ENCODE peak calls at places on chromosomes 16 and 17, in four cellular contexts. One of them, this sample, is unnamed. For H3K9me3, the result is how much of the 10 kb centered on the place peaks cover.

GRCh38 chr17:80593171-80593570 is 48.5 kb downstream of the RPTOR start:
- DNase-seq in effector memory CD4-positive, alpha-beta T cell: no peak
- DNase-seq in fibroblast of lung: no peak
- DNase-seq in left ventricle myocardium inferior: no peak
- DNase-seq in this sample: no peak

GRCh38 chr16:2432286-2432685 is 3.0 kb downstream of the CCNF start:
- DNase-seq in effector memory CD4-positive, alpha-beta T cell: no peak
- DNase-seq in fibroblast of lung: no peak
- DNase-seq in left ventricle myocardium inferior: no peak
- DNase-seq in this sample: no peak

GRCh38 chr17:75810216-75810615 is 25.6 kb downstream of the UNK start:
- DNase-seq in effector memory CD4-positive, alpha-beta T cell: no peak
- DNase-seq in fibroblast of lung: no peak
- DNase-seq in left ventricle myocardium inferior: no peak
- DNase-seq in this sample: no peak

GRCh38 chr17:12288007-12288406 is 267.3 kb downstream of the MAP2K4 start:
- DNase-seq in effector memory CD4-positive, alpha-beta T cell: no peak
- DNase-seq in fibroblast of lung: no peak
- DNase-seq in left ventricle myocardium inferior: no peak
- DNase-seq in this sample: no peak

GRCh38 chr16:3835089-3835602 is 45.4 kb downstream of the CREBBP start:
- DNase-seq in effector memory CD4-positive, alpha-beta T cell: no peak
- DNase-seq in fibroblast of lung: no peak
- DNase-seq in left ventricle myocardium inferior: no peak
- DNase-seq in this sample: no peak

GRCh38 chr17:1716076-1716911 is 6.1 kb upstream of the TLCD2 start:
- DNase-seq in effector memory CD4-positive, alpha-beta T cell: peak
- DNase-seq in fibroblast of lung: peak
- DNase-seq in left ventricle myocardium inferior: peak
- DNase-seq in this sample: peak

GRCh38 chr17:40356906-40357861 is 7.4 kb downstream of the GJD3 start:
- DNase-seq in effector memory CD4-positive, alpha-beta T cell: no peak
- DNase-seq in fibroblast of lung: no peak
- DNase-seq in left ventricle myocardium inferior: no peak
- DNase-seq in this sample: no peak

GRCh38 chr16:1773703-1774455 is 945 bp upstream of the MRPS34 start:
- DNase-seq in effector memory CD4-positive, alpha-beta T cell: no peak
- DNase-seq in fibroblast of lung: peak
- DNase-seq in left ventricle myocardium inferior: no peak
- DNase-seq in this sample: no peak

GRCh38 chr16:48082516-48082915 is 73.3 kb downstream of the ABCC12 start:
- DNase-seq in effector memory CD4-positive, alpha-beta T cell: no peak
- DNase-seq in fibroblast of lung: peak
- DNase-seq in left ventricle myocardium inferior: peak
- DNase-seq in this sample: no peak

GRCh38 chr17:17840751-17841591 is 4.2 kb upstream of the SREBF1 start:
- DNase-seq in effector memory CD4-positive, alpha-beta T cell: no peak
- DNase-seq in fibroblast of lung: peak
- DNase-seq in left ventricle myocardium inferior: no peak
- DNase-seq in this sample: no peak

GRCh38 chr17:77594416-77595209 is 363.9 kb upstream of the TNRC6C start:
- DNase-seq in effector memory CD4-positive, alpha-beta T cell: no peak
- DNase-seq in fibroblast of lung: no peak
- DNase-seq in left ventricle myocardium inferior: no peak
- DNase-seq in this sample: no peak

DNA sequence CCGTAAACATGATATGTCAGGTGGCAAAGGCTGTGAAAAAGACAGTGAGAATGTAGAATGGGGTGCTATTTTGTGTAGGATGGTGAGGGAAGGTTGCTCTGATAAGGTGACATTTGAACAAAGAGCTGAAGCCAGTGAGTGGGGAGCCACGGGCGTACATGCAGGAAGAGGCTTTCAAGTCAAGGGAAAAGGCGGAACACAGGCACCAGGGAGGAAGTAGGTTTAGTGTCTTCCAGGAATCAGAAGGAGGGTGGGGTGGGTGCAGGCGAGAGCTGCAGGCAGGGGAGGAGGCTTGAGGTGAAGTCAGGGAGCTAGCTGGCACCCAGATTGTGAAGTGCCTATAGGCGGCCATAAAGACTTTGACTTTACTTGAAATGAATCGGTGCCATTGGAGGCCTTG is 14.1 kb downstream of the ZFP90 start:
- DNase-seq in effector memory CD4-positive, alpha-beta T cell: no peak
- DNase-seq in fibroblast of lung: no peak
- DNase-seq in left ventricle myocardium inferior: no peak
- DNase-seq in this sample: no peak
- H3K9me3 ChIP-seq in effector memory CD4-positive, alpha-beta T cell: half or more
- H3K9me3 ChIP-seq in fibroblast of lung: under half
- H3K9me3 ChIP-seq in left ventricle myocardium inferior: half or more
- H3K9me3 ChIP-seq in this sample: under half

GRCh38 chr17:26807024-26807423 is 486.9 kb upstream of the WSB1 start:
- DNase-seq in effector memory CD4-positive, alpha-beta T cell: no peak
- DNase-seq in fibroblast of lung: no peak
- DNase-seq in left ventricle myocardium inferior: no peak
- DNase-seq in this sample: no peak

GRCh38 chr17:26809033-26809432 is 484.9 kb upstream of the WSB1 start:
- DNase-seq in effector memory CD4-positive, alpha-beta T cell: no peak
- DNase-seq in fibroblast of lung: peak
- DNase-seq in left ventricle myocardium inferior: no peak
- DNase-seq in this sample: no peak
- H3K9me3 ChIP-seq in effector memory CD4-positive, alpha-beta T cell: under half
- H3K9me3 ChIP-seq in fibroblast of lung: under half
- H3K9me3 ChIP-seq in left ventricle myocardium inferior: half or more
- H3K9me3 ChIP-seq in this sample: under half

DNA sequence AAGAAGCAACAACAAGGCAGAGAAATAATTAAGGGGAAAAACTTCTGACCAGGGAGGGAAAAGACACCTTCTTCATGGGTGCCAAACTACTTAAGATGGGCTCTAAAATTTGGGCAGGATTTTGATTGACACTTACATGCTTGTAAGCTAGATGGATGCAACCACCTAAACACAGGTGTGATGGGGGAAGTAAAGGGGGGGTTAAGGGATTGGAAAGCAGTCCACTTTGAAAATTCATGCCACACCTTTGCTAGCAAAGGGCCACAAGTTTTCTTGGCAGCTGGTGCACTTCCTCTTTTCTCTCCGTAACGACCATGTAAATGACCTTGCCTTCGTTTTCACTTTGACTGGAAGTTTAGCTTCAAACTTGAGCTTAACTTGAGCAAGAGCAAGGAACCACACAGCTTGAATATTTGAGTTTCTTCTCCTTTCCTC is 14.3 kb upstream of the PRKAR1A start:
- DNase-seq in effector memory CD4-positive, alpha-beta T cell: no peak
- DNase-seq in fibroblast of lung: no peak
- DNase-seq in left ventricle myocardium inferior: no peak
- DNase-seq in this sample: peak
- H3K9me3 ChIP-seq in effector memory CD4-positive, alpha-beta T cell: under half
- H3K9me3 ChIP-seq in fibroblast of lung: under half
- H3K9me3 ChIP-seq in left ventricle myocardium inferior: under half
- H3K9me3 ChIP-seq in this sample: under half

GRCh38 chr17:13671341-13671740 is 69.6 kb upstream of the HS3ST3A1 start:
- DNase-seq in effector memory CD4-positive, alpha-beta T cell: no peak
- DNase-seq in fibroblast of lung: no peak
- DNase-seq in left ventricle myocardium inferior: no peak
- DNase-seq in this sample: no peak

GRCh38 chr17:13671771-13672170 is 70.0 kb upstream of the HS3ST3A1 start:
- DNase-seq in effector memory CD4-positive, alpha-beta T cell: no peak
- DNase-seq in fibroblast of lung: no peak
- DNase-seq in left ventricle myocardium inferior: no peak
- DNase-seq in this sample: no peak

DNA sequence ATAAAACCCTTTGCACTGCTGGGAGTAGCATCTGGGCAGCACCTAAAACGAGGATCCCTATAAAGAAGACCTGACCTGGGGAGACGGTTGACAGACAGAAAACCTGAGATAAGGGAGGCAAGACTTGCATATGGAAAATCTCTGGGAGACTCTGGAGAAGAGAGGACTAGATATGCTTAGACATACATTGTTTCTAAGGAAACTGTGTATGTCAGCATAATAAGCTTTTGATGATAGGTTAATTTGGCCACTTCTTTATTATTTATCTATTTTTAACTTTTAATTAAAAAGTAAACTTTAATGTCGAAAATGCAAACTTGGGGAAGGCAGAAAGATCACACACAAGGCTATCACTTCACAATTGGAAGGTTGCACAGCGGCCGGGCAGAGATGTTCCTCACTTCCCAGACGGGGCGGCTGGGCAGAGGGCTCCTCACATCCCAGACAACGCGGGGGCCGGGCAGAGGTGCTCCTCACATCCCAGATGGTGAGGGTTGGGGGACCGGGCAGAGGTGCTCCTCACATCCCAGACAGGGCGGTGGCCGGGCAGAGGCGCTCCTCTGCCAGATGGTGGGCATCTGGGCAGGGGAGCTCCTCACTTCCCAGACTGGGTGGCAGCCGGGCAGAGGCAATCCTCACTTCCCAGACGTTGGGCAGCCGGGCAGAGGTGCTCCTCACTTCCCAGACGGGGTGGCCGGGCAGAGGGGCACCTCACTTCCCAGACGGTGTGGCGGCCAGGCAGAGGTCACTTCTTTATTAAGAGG is 64.3 kb upstream of the HS3ST3A1 start:
- DNase-seq in effector memory CD4-positive, alpha-beta T cell: no peak
- DNase-seq in fibroblast of lung: no peak
- DNase-seq in left ventricle myocardium inferior: no peak
- DNase-seq in this sample: no peak
- H3K9me3 ChIP-seq in effector memory CD4-positive, alpha-beta T cell: under half
- H3K9me3 ChIP-seq in fibroblast of lung: under half
- H3K9me3 ChIP-seq in left ventricle myocardium inferior: under half
- H3K9me3 ChIP-seq in this sample: under half

DNA sequence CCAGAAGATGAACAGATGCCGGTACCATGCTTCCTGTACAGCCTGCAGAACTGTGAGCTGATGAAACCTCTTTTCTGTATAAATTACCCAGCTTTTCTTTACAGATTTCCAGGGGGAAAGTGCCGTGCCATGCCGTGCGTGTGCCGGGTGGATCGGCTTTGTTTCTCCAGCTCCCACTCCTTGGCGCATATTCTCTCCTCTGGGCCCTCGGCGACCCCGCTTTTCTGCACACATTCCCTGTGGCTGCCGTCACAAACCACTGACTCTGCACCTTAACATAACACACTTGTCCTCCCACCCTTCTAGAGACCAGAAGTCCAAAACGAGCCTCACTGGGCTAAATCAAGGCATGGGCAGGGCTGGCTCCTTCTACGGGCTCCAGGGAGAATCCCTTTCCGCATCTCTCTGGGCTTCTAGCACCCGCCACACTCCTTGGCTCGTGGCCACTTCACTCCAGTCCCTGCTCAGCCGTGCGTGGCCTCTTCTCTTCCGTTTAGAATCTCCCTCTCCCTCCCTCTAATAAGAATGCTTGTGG is 164.9 kb downstream of the C16orf95 start:
- DNase-seq in effector memory CD4-positive, alpha-beta T cell: no peak
- DNase-seq in fibroblast of lung: no peak
- DNase-seq in left ventricle myocardium inferior: no peak
- DNase-seq in this sample: no peak
- H3K9me3 ChIP-seq in effector memory CD4-positive, alpha-beta T cell: under half
- H3K9me3 ChIP-seq in fibroblast of lung: under half
- H3K9me3 ChIP-seq in left ventricle myocardium inferior: under half
- H3K9me3 ChIP-seq in this sample: under half

DNA sequence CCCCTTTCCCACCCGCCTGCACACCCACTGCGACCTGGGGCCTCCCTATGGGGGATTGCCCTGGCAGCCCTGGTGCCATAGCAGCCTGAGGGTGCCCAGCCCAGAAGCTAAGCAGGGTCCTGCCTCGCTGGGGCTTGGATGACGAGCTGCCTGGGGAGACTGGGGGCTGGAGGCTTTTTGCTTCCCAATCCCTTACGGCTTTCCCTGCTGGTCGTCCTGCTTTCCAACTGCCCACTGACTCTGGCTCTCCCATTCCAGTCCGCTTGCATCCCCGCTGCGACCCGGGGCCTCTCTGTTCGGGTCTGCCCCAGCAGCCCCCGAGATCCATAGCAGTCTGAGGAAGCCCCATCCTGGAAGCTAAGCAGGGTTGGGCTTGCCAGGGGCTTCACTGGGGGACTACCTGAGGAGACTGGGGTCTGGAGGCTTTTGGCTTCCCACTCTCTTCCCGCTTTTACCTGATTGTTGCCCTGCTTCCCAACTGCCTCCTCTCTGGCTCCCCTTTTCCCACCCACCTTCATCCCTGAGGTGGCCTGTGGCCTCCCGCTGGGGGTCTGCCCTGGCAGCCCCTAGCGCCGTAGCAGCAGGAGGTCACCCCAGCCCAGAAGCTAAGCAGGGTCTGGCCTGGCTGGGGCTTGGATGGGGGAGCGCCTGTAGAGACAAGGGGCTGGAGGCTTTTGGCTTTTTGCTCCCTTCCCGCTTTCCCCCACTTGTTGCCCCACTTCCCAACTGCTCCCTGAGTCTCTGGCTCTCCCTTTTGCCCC is 2292.8 kb downstream of the TP53TG3F start:
- DNase-seq in effector memory CD4-positive, alpha-beta T cell: no peak
- DNase-seq in fibroblast of lung: no peak
- DNase-seq in left ventricle myocardium inferior: no peak
- DNase-seq in this sample: no peak
- H3K9me3 ChIP-seq in effector memory CD4-positive, alpha-beta T cell: under half
- H3K9me3 ChIP-seq in fibroblast of lung: under half
- H3K9me3 ChIP-seq in left ventricle myocardium inferior: under half
- H3K9me3 ChIP-seq in this sample: under half

GRCh38 chr16:54455021-54455725 is 168.6 kb upstream of the IRX3 start:
- DNase-seq in effector memory CD4-positive, alpha-beta T cell: no peak
- DNase-seq in fibroblast of lung: no peak
- DNase-seq in left ventricle myocardium inferior: no peak
- DNase-seq in this sample: no peak
- H3K9me3 ChIP-seq in effector memory CD4-positive, alpha-beta T cell: under half
- H3K9me3 ChIP-seq in fibroblast of lung: under half
- H3K9me3 ChIP-seq in left ventricle myocardium inferior: under half
- H3K9me3 ChIP-seq in this sample: under half